ENCODE peak calls at places on chromosomes 6 and 20, in eight cellular contexts. B is stimulated activated naive CD8-positive, alpha-beta T cell treated with anti-CD3 and anti-CD28 coated beads, Interleukin-15, amount 100 ng/mL, for 72 hours; R is A549; N is transverse colon; U is natural killer cell treated with Interleukin-12 subunit alpha and Interleukin-12 subunit beta and Interleukin-15 and Interleukin-18, amount 100 ng/mL, for 72 hours; M is activated CD4-positive, CD25-positive, alpha-beta regulatory T cell; L is effector CD4-positive, alpha-beta T cell; O is foreskin fibroblast. D is an unnamed sample.

GRCh38 chr20:10034717-10035571 is at the start of gene ANKEF1:
- DNase-seq in B (peak; percentile 63), R (peak; percentile 91), N (peak; percentile 92), U (peak; percentile 77), M (peak; percentile 14), L (peak; percentile 71), O (peak; percentile 84), D (peak; percentile 77)

GRCh38 chr6:117076076-117076475 is 189.3 kb upstream of the VGLL2 start:
- DNase-seq in B (no peak), R (no peak), N (no peak), U (no peak), M (no peak), L (no peak), O (no peak), D (no peak)

GRCh38 chr6:12328701-12329100 is 38.5 kb downstream of the EDN1 start:
- DNase-seq in B (no peak), R (peak; percentile 58), N (no peak), U (no peak), M (no peak), L (no peak), O (no peak), D (no peak)

GRCh38 chr6:123604067-123604466 is 32.7 kb downstream of the TRDN start:
- DNase-seq in B (no peak), R (no peak), N (no peak), U (no peak), M (no peak), L (no peak), O (no peak), D (no peak)

GRCh38 chr6:30781697-30782424 is 37.5 kb upstream of the IER3 start:
- DNase-seq in B (no peak), R (peak; percentile 97), N (peak; percentile 96), U (no peak), M (no peak), L (no peak), O (peak; percentile 99), D (peak; percentile 85)

GRCh38 chr20:4297141-4297826 is 281.9 kb upstream of the RNF24 start:
- DNase-seq in B (no peak), R (no peak), N (no peak), U (no peak), M (no peak), L (no peak), O (peak; percentile 67), D (no peak)

GRCh38 chr20:22407237-22408193 is 176.9 kb downstream of the FOXA2 start:
- DNase-seq in B (no peak), R (peak; percentile 89), N (no peak), U (no peak), M (no peak), L (no peak), O (no peak), D (no peak)

GRCh38 chr6:82072771-82073170 is 174.8 kb downstream of the IBTK start:
- DNase-seq in B (no peak), R (no peak), N (no peak), U (no peak), M (no peak), L (no peak), O (peak; percentile 83), D (no peak)

GRCh38 chr20:63284083-63284440 is 8.9 kb upstream of the COL20A1 start:
- DNase-seq in B (no peak), R (no peak), N (no peak), U (no peak), M (no peak), L (no peak), O (no peak), D (no peak)

D was measured in mesothelial cell of epicardium.